ENCODE peak calls at places on chromosomes 13 and 19, in eight cellular contexts. L is neural progenitor cell; D is AG08395; C is stimulated activated naive CD8-positive, alpha-beta T cell treated with anti-CD3 and anti-CD28 coated beads, Interleukin-15, Interleukin-2, amounts not matched to agents 100 U/mL and 50 U/mL, for 24 hours; S is astrocyte of the spinal cord; F is endothelial cell; T is mucosa of descending colon; Q is fibroblast of the conjunctiva. W is an unnamed sample.

GRCh38 chr13:112957295-112957677 is 11.7 kb upstream of the MCF2L start:
- DNase-seq in C (no peak), Q (no peak), D (no peak), T (no peak), L (no peak), S (no peak), F (no peak), W (no peak)

GRCh38 chr13:19817510-19818158 is 34.9 kb upstream of the PSPC1 start:
- DNase-seq in C (no peak), L (no peak), S (no peak), D (no peak), F (no peak), T (no peak), Q (no peak), W (no peak)

GRCh38 chr13:30866692-30867669 is 39.1 kb upstream of the MEDAG start:
- DNase-seq in C (no peak), S (no peak), T (no peak), D (no peak), L (no peak), F (no peak), Q (no peak), W (no peak)

GRCh38 chr19:40803857-40804782 is 5.1 kb downstream of the EGLN2 start:
- DNase-seq in S (no peak), C (peak; percentile 57), T (peak; percentile 84), L (no peak), D (no peak), Q (no peak), F (no peak), W (peak; percentile 71)

GRCh38 chr19:664913-665443 is 2.0 kb upstream of the RNF126 start:
- DNase-seq in S (peak; percentile 76), D (peak; percentile 85), L (peak; percentile 95), C (peak; percentile 87), F (peak; percentile 96), Q (peak; percentile 49), T (peak; percentile 89), W (peak; percentile 89)

GRCh38 chr13:110575322-110576069 is 14.0 kb upstream of the RAB20 start:
- DNase-seq in D (peak; percentile 53), C (peak; percentile 26), Q (no peak), F (no peak), L (peak; percentile 18), T (no peak), S (no peak), W (peak; percentile 80)

GRCh38 chr13:100875392-100876043 is 200.9 kb upstream of the TMTC4 start:
- DNase-seq in L (no peak), Q (peak; percentile 63), F (no peak), D (peak; percentile 79), T (no peak), S (peak; percentile 94), C (no peak), W (peak; percentile 18)

GRCh38 chr13:36530050-36530789 is 97.9 kb downstream of the CCNA1 start:
- DNase-seq in T (no peak), C (no peak), S (peak; percentile 85), F (no peak), D (no peak), L (peak; percentile 29), Q (peak; percentile 17), W (no peak)

GRCh38 chr13:109500146-109500773 is 286.1 kb downstream of the IRS2 start:
- DNase-seq in L (peak; percentile 43), T (no peak), S (no peak), C (no peak), Q (no peak), D (no peak), F (peak; percentile 37), W (no peak)

GRCh38 chr19:10643166-10643967 is 10.8 kb upstream of the ILF3 start:
- DNase-seq in Q (no peak), S (no peak), C (no peak), F (no peak), D (no peak), L (no peak), T (no peak), W (peak; percentile 35)

GRCh38 chr13:29934531-29935308 is 84.3 kb upstream of the UBL3 start:
- DNase-seq in S (no peak), T (no peak), C (peak; percentile 13), Q (no peak), L (no peak), F (no peak), D (no peak), W (no peak)

GRCh38 chr13:33918199-33918932 is 100.4 kb downstream of the RFC3 start:
- DNase-seq in C (no peak), D (peak; percentile 85), S (peak; percentile 69), Q (peak; percentile 32), T (no peak), F (no peak), L (peak; percentile 10), W (no peak)

GRCh38 chr19:32676186-32676894 is 692 bp downstream of the RGS9BP start:
- DNase-seq in S (no peak), T (no peak), C (peak; percentile 20), F (peak; percentile 20), D (no peak), Q (no peak), L (peak; percentile 63), W (peak; percentile 40)

GRCh38 chr13:36125841-36126240 is 5.3 kb downstream of the DCLK1 start:
- DNase-seq in C (no peak), T (no peak), S (no peak), F (no peak), L (no peak), D (no peak), Q (no peak), W (no peak)

GRCh38 chr13:43528992-43529391 is 257.8 kb downstream of the ENOX1 start:
- DNase-seq in C (no peak), F (no peak), D (peak; percentile 23), L (no peak), T (no peak), Q (peak; percentile 60), S (no peak), W (no peak)

GRCh38 chr13:95834134-95834765 is 157.3 kb downstream of the DNAJC3 start:
- DNase-seq in D (peak; percentile 79), T (peak; percentile 57), F (peak; percentile 75), S (peak; percentile 66), C (peak; percentile 58), L (peak; percentile 76), Q (peak; percentile 53), W (peak; percentile 49)

GRCh38 chr13:20803180-20803965 is 29.6 kb upstream of the EEF1AKMT1 start:
- DNase-seq in Q (no peak), F (no peak), D (no peak), S (no peak), C (no peak), T (no peak), L (no peak), W (no peak)

GRCh38 chr13:78265098-78265497 is 338.3 kb downstream of the POU4F1 start:
- DNase-seq in T (no peak), L (no peak), S (no peak), C (no peak), D (no peak), Q (no peak), F (no peak), W (no peak)

GRCh38 chr19:12478234-12478941 is 6.2 kb downstream of the ZNF709 start:
- DNase-seq in F (no peak), T (peak; percentile 56), L (no peak), S (no peak), C (no peak), D (no peak), Q (no peak), W (no peak)

GRCh38 chr19:53394522-53394973 is 401 bp upstream of the ZNF765 start:
- DNase-seq in S (no peak), D (peak; percentile 40), Q (no peak), C (no peak), L (peak; percentile 81), T (no peak), F (peak; percentile 49), W (no peak)

GRCh38 chr13:73933795-73934194 is 200.4 kb downstream of the KLF12 start:
- DNase-seq in L (no peak), F (no peak), T (no peak), D (no peak), C (no peak), Q (no peak), S (no peak), W (no peak)

GRCh38 chr19:33325920-33326319 is 23.6 kb upstream of the CEBPA start:
- DNase-seq in C (no peak), L (no peak), F (no peak), T (no peak), S (peak; percentile 23), Q (peak; percentile 42), D (no peak), W (no peak)

GRCh38 chr19:40674291-40674690 is 16.2 kb downstream of the NUMBL start:
- DNase-seq in T (no peak), S (peak; percentile 45), F (no peak), L (no peak), C (no peak), D (no peak), Q (no peak), W (no peak)

GRCh38 chr19:3775374-3775711 is 3.3 kb upstream of the RAX2 start:
- DNase-seq in L (no peak), D (no peak), Q (no peak), C (no peak), T (no peak), F (no peak), S (no peak), W (no peak)

GRCh38 chr13:46166947-46167610 is 14.9 kb downstream of the LCP1 start:
- DNase-seq in T (no peak), Q (no peak), L (no peak), F (no peak), D (no peak), C (no peak), S (no peak), W (no peak)

GRCh38 chr19:2691951-2692350 is 10.5 kb downstream of the GNG7 start:
- DNase-seq in S (no peak), F (no peak), T (no peak), C (no peak), Q (no peak), D (no peak), L (no peak), W (no peak)

GRCh38 chr19:46147791-46148288 is at the start of gene IGFL2:
- DNase-seq in S (peak; percentile 2), F (no peak), T (no peak), Q (no peak), D (no peak), C (peak; percentile 6), L (no peak), W (no peak)

GRCh38 chr13:53028637-53029121 is at the start of gene OLFM4:
- DNase-seq in S (no peak), L (no peak), T (no peak), C (no peak), Q (no peak), F (no peak), D (no peak), W (no peak)

GRCh38 chr13:114063545-114064515 is 68.6 kb downstream of the RASA3 start:
- DNase-seq in C (peak; percentile 30), D (peak; percentile 42), F (no peak), L (peak; percentile 38), Q (peak; percentile 56), T (no peak), S (peak; percentile 71), W (no peak)

GRCh38 chr13:41111454-41111853 is 21.1 kb downstream of the KBTBD6 start:
- DNase-seq in T (no peak), F (no peak), S (no peak), L (no peak), C (no peak), Q (peak; percentile 9), D (no peak), W (no peak)

GRCh38 chr19:45677351-45678230 is 9.6 kb downstream of the GIPR start:
- DNase-seq in S (peak; percentile 57), Q (peak; percentile 62), F (peak; percentile 73), L (peak; percentile 94), D (peak; percentile 48), C (peak; percentile 88), T (peak; percentile 99), W (peak; percentile 93)

GRCh38 chr19:10516671-10517286 is 468 bp downstream of the S1PR5 start:
- DNase-seq in Q (no peak), L (no peak), D (no peak), S (no peak), T (no peak), F (no peak), C (no peak), W (peak; percentile 38)